ENCODE peak calls at places on chromosomes 3 and 15, in nine cellular contexts. E is HEK293T; H is bronchial epithelial cell; F is stimulated activated CD8-positive, alpha-beta memory T cell treated with anti-CD3 and anti-CD28 coated beads, Interleukin-15, amount 100 ng/mL, for 24 hours; D is endothelial cell; Z is activated CD4-positive, alpha-beta T cell treated with anti-CD3 and anti-CD28 coated beads, Interleukin-2, amount 50 U/mL, for 48 hours; T is GM12864; A is stimulated activated CD4-positive, alpha-beta T cell treated with anti-CD3 and anti-CD28 coated beads, Interleukin-1b, Interleukin-23, amount 100 ng/mL, for 48 hours; P is posterior cingulate gyrus. Y is an unnamed sample.

GRCh38 chr3:170499562-170500156 is 81.0 kb downstream of the CLDN11 start:
- DNase-seq in E (peak; percentile 60), Z (peak; percentile 14), P (no peak), D (peak; percentile 47), F (no peak), H (peak; percentile 49), A (no peak), T (no peak), Y (no peak)

GRCh38 chr15:101024111-101024695 is 105.0 kb downstream of the LRRK1 start:
- DNase-seq in H (no peak), T (no peak), Z (no peak), P (no peak), A (no peak), F (no peak), E (no peak), D (no peak), Y (no peak)

GRCh38 chr3:4836516-4836915 is 142.7 kb upstream of the BHLHE40 start:
- DNase-seq in H (peak; percentile 39), E (no peak), A (no peak), P (no peak), F (no peak), Z (no peak), D (no peak), T (no peak), Y (no peak)

GRCh38 chr15:70198441-70199123 is 100.9 kb upstream of the TLE3 start:
- DNase-seq in T (no peak), H (peak; percentile 33), F (no peak), A (no peak), E (no peak), D (no peak), Z (no peak), P (no peak), Y (no peak)

GRCh38 chr3:61768284-61769012 is 207.1 kb downstream of the PTPRG start:
- DNase-seq in D (no peak), T (no peak), H (peak; percentile 60), A (no peak), P (no peak), Z (no peak), F (no peak), E (no peak), Y (no peak)

GRCh38 chr15:28125673-28126651 is 26.8 kb upstream of the OCA2 start:
- DNase-seq in E (peak; percentile 23), A (no peak), P (no peak), T (peak; percentile 21), D (peak; percentile 33), H (peak; percentile 52), F (no peak), Z (no peak), Y (no peak)

GRCh38 chr3:163273694-163274093 is 1777.1 kb downstream of the OTOL1 start:
- DNase-seq in P (no peak), Z (no peak), D (no peak), F (no peak), A (no peak), E (no peak), T (no peak), H (no peak), Y (no peak)

GRCh38 chr15:71588746-71589145 is 221.6 kb upstream of the NR2E3 start:
- DNase-seq in A (no peak), F (no peak), T (no peak), P (no peak), D (no peak), E (no peak), H (peak; percentile 68), Z (no peak), Y (no peak)

GRCh38 chr3:38519651-38520050 is 23.5 kb downstream of the EXOG start:
- DNase-seq in D (no peak), Z (no peak), A (no peak), H (no peak), E (no peak), T (no peak), F (no peak), P (no peak), Y (no peak)

GRCh38 chr3:77530870-77531269 is 491.0 kb downstream of the ROBO2 start:
- DNase-seq in A (no peak), F (no peak), T (no peak), P (no peak), D (no peak), Z (no peak), E (no peak), H (no peak), Y (no peak)

GRCh38 chr3:124688580-124689454 is 41.4 kb upstream of the UMPS start:
- DNase-seq in D (peak; percentile 80), F (peak; percentile 38), H (peak; percentile 67), E (peak; percentile 87), P (peak; percentile 43), Z (peak; percentile 82), A (peak; percentile 73), T (peak; percentile 36), Y (peak; percentile 91)

GRCh38 chr3:195548046-195548445 is 4.9 kb upstream of the PPP1R2 start:
- DNase-seq in Z (no peak), P (no peak), E (no peak), H (no peak), T (no peak), A (no peak), D (no peak), F (no peak), Y (no peak)

GRCh38 chr3:138479355-138479964 is 45.0 kb downstream of the ESYT3 start:
- DNase-seq in A (peak; percentile 36), D (peak; percentile 70), Z (peak; percentile 36), H (peak; percentile 42), E (peak; percentile 66), T (no peak), F (no peak), P (no peak), Y (no peak)

GRCh38 chr3:59580499-59580898 is 530.7 kb upstream of the CFAP20DC start:
- DNase-seq in A (no peak), F (no peak), H (no peak), T (no peak), Z (no peak), D (no peak), P (no peak), E (no peak), Y (no peak)

GRCh38 chr15:98123834-98124233 is 163.3 kb downstream of the ARRDC4 start:
- DNase-seq in A (no peak), Z (no peak), P (no peak), F (no peak), H (peak; percentile 86), T (no peak), E (no peak), D (no peak), Y (no peak)

GRCh38 chr3:37074178-37074577 is 80.9 kb downstream of the MLH1 start:
- DNase-seq in A (no peak), Z (no peak), P (no peak), T (no peak), E (no peak), F (no peak), D (no peak), H (peak; percentile 53), Y (no peak)

GRCh38 chr15:77413687-77414349 is 6.1 kb downstream of the PEAK1 start:
- DNase-seq in F (no peak), D (no peak), H (no peak), Z (no peak), T (no peak), E (no peak), A (no peak), P (no peak), Y (no peak)

GRCh38 chr15:27449041-27449440 is 478.1 kb downstream of the GABRG3 start:
- DNase-seq in P (no peak), A (no peak), E (no peak), D (no peak), F (no peak), Z (no peak), T (no peak), H (peak; percentile 87), Y (no peak)

GRCh38 chr15:40441736-40442531 is 1.2 kb downstream of the BAHD1 start:
- DNase-seq in D (peak; percentile 39), A (no peak), Z (peak; percentile 39), E (peak; percentile 17), P (no peak), F (no peak), H (no peak), T (no peak), Y (peak; percentile 18)

GRCh38 chr15:90402806-90403205 is 14.8 kb downstream of the IQGAP1 start:
- DNase-seq in A (no peak), F (no peak), D (no peak), P (no peak), H (no peak), T (no peak), Z (no peak), E (no peak), Y (no peak)

GRCh38 chr3:5016218-5017161 is 37.3 kb downstream of the BHLHE40 start:
- DNase-seq in D (no peak), Z (peak; percentile 46), E (no peak), A (no peak), T (no peak), H (peak; percentile 92), F (no peak), P (no peak), Y (peak; percentile 72)

Y was measured in Peyer's patch.